ENCODE peak calls at places on chromosomes 1 and 21, in ten cellular contexts. X is osteoblast; L is tibial artery; U is HAP-1; A is CD4-positive, alpha-beta memory T cell; V is cardiac muscle cell; J is naive thymus-derived CD4-positive, alpha-beta T cell; H is psoas muscle; F is sigmoid colon; D is AG04450. Y is an unnamed sample. For H3K27me3, the result is how much of the 10 kb centered on the place peaks cover.

GRCh38 chr1:39378377-39378776 is 113.1 kb upstream of the BMP8A start:
- DNase-seq in X (no peak), L (no peak), U (peak), A (no peak), V (peak), J (peak), H (no peak), F (no peak), D (no peak), Y (peak)

GRCh38 chr21:45331521-45332257 is 44.0 kb upstream of the POFUT2 start:
- DNase-seq in X (peak), L (no peak), U (no peak), A (no peak), V (no peak), J (no peak), H (no peak), F (peak), D (no peak), Y (peak)

GRCh38 chr1:214523124-214523824 is 28.1 kb downstream of the PTPN14 start:
- DNase-seq in X (no peak), L (no peak), U (no peak), A (no peak), V (no peak), J (no peak), H (no peak), F (no peak), D (no peak), Y (no peak)

GRCh38 chr21:33332143-33332542 is 7.4 kb downstream of the IFNAR1 start:
- DNase-seq in X (no peak), L (no peak), U (no peak), A (peak), V (no peak), J (no peak), H (no peak), F (no peak), D (no peak), Y (no peak)

GRCh38 chr1:91883470-91883869 is 2.5 kb downstream of the TGFBR3 start:
- DNase-seq in X (peak), L (no peak), U (peak), A (peak), V (peak), J (peak), H (no peak), F (no peak), D (no peak), Y (no peak)

GRCh38 chr1:241323510-241323909 is 33.5 kb downstream of the RGS7 start:
- DNase-seq in X (no peak), L (no peak), U (no peak), A (no peak), V (peak), J (no peak), H (no peak), F (no peak), D (no peak), Y (peak)

GRCh38 chr21:45894107-45894810 is 87.3 kb upstream of the COL6A1 start:
- DNase-seq in X (peak), L (peak), U (no peak), A (no peak), V (peak), J (no peak), H (peak), F (peak), D (peak), Y (no peak)

GRCh38 chr21:34243562-34243961 is 120.2 kb upstream of the KCNE2 start:
- DNase-seq in X (no peak), L (no peak), U (no peak), A (peak), V (peak), J (peak), H (no peak), F (no peak), D (no peak), Y (peak)

GRCh38 chr1:40774266-40774998 is 9.2 kb upstream of the KCNQ4 start:
- DNase-seq in X (peak), L (no peak), U (peak), A (peak), V (peak), J (peak), H (no peak), F (peak), D (no peak), Y (peak)

GRCh38 chr1:1759456-1760344 is 18.6 kb downstream of the NADK start:
- DNase-seq in X (peak), L (no peak), U (no peak), A (no peak), V (no peak), J (no peak), H (no peak), F (no peak), D (no peak), Y (peak)

GRCh38 chr21:44364151-44365053 is 11.0 kb downstream of the TRPM2 start:
- DNase-seq in X (peak), L (no peak), U (no peak), A (no peak), V (no peak), J (no peak), H (no peak), F (peak), D (no peak), Y (peak)

GRCh38 chr1:47233165-47233564 is 1.1 kb upstream of the TAL1 start:
- DNase-seq in X (peak), L (no peak), U (no peak), A (no peak), V (no peak), J (no peak), H (no peak), F (no peak), D (no peak), Y (peak)

GRCh38 chr1:245953876-245954660 is 553.0 kb downstream of the SMYD3 start:
- DNase-seq in X (peak), L (no peak), U (no peak), A (peak), V (no peak), J (peak), H (no peak), F (no peak), D (no peak), Y (no peak)

GRCh38 chr1:226736001-226736907 is 2.8 kb downstream of the ITPKB start:
- DNase-seq in X (no peak), L (no peak), U (no peak), A (peak), V (no peak), J (no peak), H (peak), F (peak), D (no peak), Y (peak)

GRCh38 chr1:18554597-18554996 is 73.9 kb downstream of the KLHDC7A start:
- DNase-seq in X (no peak), L (no peak), U (no peak), A (no peak), V (no peak), J (no peak), H (no peak), F (no peak), D (no peak), Y (no peak)

GRCh38 chr1:18554101-18554500 is 73.4 kb downstream of the KLHDC7A start:
- DNase-seq in X (no peak), L (no peak), U (no peak), A (no peak), V (no peak), J (no peak), H (no peak), F (no peak), D (no peak), Y (no peak)

GRCh38 chr1:18555036-18555435 is 74.3 kb downstream of the KLHDC7A start:
- DNase-seq in X (no peak), L (no peak), U (no peak), A (no peak), V (no peak), J (no peak), H (no peak), F (no peak), D (no peak), Y (no peak)

GRCh38 chr1:18556364-18556763 is 74.3 kb upstream of the PAX7 start:
- DNase-seq in X (no peak), L (no peak), U (peak), A (no peak), V (peak), J (no peak), H (no peak), F (no peak), D (no peak), Y (peak)

GRCh38 chr1:18553388-18553787 is 72.7 kb downstream of the KLHDC7A start:
- DNase-seq in X (no peak), L (no peak), U (no peak), A (no peak), V (no peak), J (no peak), H (no peak), F (no peak), D (no peak), Y (no peak)
- H3K27me3 ChIP-seq in X (under half), L (under half), U (under half), A (under half), V (under half), J (under half), H (under half), F (half or more), D (under half), Y (under half)

GRCh38 chr1:78274814-78275213 is 216.0 kb upstream of the PTGFR start:
- DNase-seq in X (peak), L (no peak), U (no peak), A (no peak), V (no peak), J (no peak), H (no peak), F (no peak), D (peak), Y (no peak)

GRCh38 chr1:78275906-78276690 is 214.7 kb upstream of the PTGFR start:
- DNase-seq in X (no peak), L (no peak), U (no peak), A (no peak), V (no peak), J (no peak), H (no peak), F (no peak), D (no peak), Y (no peak)

GRCh38 chr1:78279051-78279450 is 211.7 kb upstream of the PTGFR start:
- DNase-seq in X (peak), L (no peak), U (no peak), A (no peak), V (no peak), J (no peak), H (no peak), F (no peak), D (peak), Y (no peak)

GRCh38 chr1:78275456-78275855 is 215.3 kb upstream of the PTGFR start:
- DNase-seq in X (no peak), L (no peak), U (no peak), A (no peak), V (no peak), J (no peak), H (no peak), F (no peak), D (no peak), Y (no peak)

GRCh38 chr1:78277253-78277652 is 213.5 kb upstream of the PTGFR start:
- DNase-seq in X (peak), L (no peak), U (no peak), A (no peak), V (no peak), J (no peak), H (no peak), F (no peak), D (no peak), Y (no peak)
- H3K27me3 ChIP-seq in X (under half), L (under half), U (under half), A (under half), V (under half), J (under half), H (under half), F (under half), D (under half), Y (under half)

DNA sequence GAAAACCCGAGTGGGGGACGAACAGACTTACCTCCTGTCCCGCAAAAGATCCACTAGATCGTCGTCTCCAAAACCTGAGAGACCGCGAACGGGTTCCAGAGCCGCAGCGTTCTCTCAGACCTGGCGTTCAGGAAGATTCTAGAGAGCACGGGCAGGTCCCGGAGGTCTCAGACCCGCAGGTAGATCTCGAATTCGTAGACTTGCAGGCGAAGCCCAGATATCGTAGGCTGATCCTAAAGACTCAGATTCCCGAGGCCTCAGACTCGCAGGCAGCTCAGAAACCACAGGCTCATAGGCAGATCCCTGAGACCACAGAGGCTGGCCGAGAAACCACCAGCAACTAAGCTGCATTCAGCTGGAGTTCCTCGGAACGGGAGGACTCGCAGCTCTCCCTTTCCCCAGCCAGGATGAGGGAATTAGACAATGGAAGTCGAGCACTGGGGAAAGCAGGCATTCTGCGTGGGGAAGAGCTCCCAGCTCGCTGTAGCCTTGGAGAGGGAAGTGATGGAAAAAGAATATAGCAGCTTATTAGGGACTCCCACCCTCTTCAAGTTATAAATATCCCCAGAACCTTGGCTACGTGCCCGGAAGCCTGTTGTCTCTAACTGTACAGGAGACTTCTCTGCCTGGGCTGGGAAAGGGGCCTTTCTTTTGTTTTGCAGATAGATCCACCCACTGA is at the start of gene ZNF436:
- DNase-seq in X (peak), L (peak), U (peak), A (peak), V (peak), J (peak), H (peak), F (peak), D (peak), Y (no peak)
- H3K27me3 ChIP-seq in X (under half), L (under half), U (under half), A (under half), V (under half), J (under half), H (under half), F (under half), D (under half), Y (half or more)

GRCh38 chr1:236063919-236064673 is 794 bp downstream of the NID1 start:
- DNase-seq in X (peak), L (peak), U (peak), A (no peak), V (peak), J (no peak), H (peak), F (peak), D (no peak), Y (peak)
- H3K27me3 ChIP-seq in X (under half), L (under half), U (under half), A (under half), V (under half), J (under half), H (under half), F (under half), D (under half), Y (under half)

GRCh38 chr1:30303387-30303786 is 420.0 kb downstream of the MATN1 start:
- DNase-seq in X (no peak), L (no peak), U (no peak), A (no peak), V (no peak), J (no peak), H (no peak), F (no peak), D (no peak), Y (no peak)
- H3K27me3 ChIP-seq in X (under half), L (under half), U (under half), A (under half), V (under half), J (under half), H (under half), F (under half), D (under half), Y (under half)

GRCh38 chr1:26159113-26160039 is 497 bp downstream of the FAM110D start:
- DNase-seq in X (peak), L (no peak), U (no peak), A (no peak), V (peak), J (no peak), H (no peak), F (no peak), D (no peak), Y (no peak)

GRCh38 chr1:26156285-26157038 is 2.4 kb upstream of the FAM110D start:
- DNase-seq in X (no peak), L (no peak), U (no peak), A (no peak), V (peak), J (peak), H (peak), F (no peak), D (no peak), Y (peak)

GRCh38 chr1:26155370-26156284 is 3.3 kb upstream of the FAM110D start:
- DNase-seq in X (peak), L (no peak), U (no peak), A (no peak), V (no peak), J (no peak), H (no peak), F (no peak), D (no peak), Y (peak)

GRCh38 chr1:26160527-26161407 is 1.9 kb downstream of the FAM110D start:
- DNase-seq in X (peak), L (no peak), U (no peak), A (no peak), V (no peak), J (no peak), H (no peak), F (no peak), D (no peak), Y (peak)

DNA sequence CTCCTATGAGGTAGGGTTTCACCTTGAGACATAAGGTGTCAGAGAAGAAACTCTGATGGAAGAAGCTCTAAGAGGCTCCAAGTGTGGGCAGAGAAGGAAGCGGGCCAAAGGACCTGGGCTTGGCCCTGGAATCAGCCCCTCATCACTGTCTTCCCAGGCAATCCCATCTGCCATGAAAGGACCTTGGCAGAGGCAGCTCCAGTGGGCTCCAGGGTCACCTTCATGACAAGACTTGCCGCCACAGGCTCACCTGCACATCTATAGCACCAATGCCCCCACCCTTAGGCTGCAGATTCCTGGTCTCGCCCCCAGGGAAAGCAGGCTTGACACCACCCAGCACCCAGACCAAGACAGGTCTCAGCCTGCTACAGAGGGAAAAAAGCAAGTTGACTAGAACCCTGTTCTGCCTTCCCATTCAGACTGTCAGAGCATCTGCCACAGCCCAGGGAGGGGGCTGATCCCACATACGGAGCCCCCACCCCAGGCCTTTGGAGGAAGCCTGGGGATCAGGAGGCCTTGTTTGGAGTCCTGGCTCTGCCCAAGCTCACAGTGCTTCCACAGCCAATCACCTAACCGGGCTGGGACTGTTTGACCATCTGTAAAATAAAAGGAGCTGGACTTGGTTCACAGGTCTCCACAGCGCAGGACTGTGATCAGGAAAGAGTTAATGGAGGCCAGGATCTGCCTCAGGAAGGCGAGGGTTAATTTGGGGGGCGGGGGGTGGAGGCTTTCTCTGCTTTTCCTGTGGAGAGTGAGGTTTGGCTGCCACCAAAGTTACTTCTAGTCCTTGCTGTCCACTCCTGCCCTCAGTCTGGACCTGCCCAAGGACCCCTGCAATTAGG is at the start of gene FAM110D:
- DNase-seq in X (no peak), L (no peak), U (no peak), A (no peak), V (peak), J (no peak), H (no peak), F (peak), D (no peak), Y (peak)
- H3K27me3 ChIP-seq in X (under half), L (under half), U (under half), A (under half), V (under half), J (under half), H (under half), F (under half), D (under half), Y (half or more)

GRCh38 chr1:173827611-173828010 is 2.9 kb upstream of the CENPL start:
- DNase-seq in X (no peak), L (no peak), U (no peak), A (no peak), V (no peak), J (no peak), H (no peak), F (no peak), D (no peak), Y (no peak)
- H3K27me3 ChIP-seq in X (under half), L (under half), U (under half), A (under half), V (under half), J (under half), H (under half), F (under half), D (under half), Y (under half)

GRCh38 chr1:43842099-43842498 is 91.5 kb upstream of the ARTN start:
- DNase-seq in X (no peak), L (no peak), U (no peak), A (no peak), V (no peak), J (no peak), H (no peak), F (no peak), D (no peak), Y (no peak)
- H3K27me3 ChIP-seq in X (under half), L (under half), U (under half), A (under half), V (under half), J (under half), H (under half), F (under half), D (under half), Y (under half)

Y was measured in H7.